ENCODE peak calls at places on chromosomes 5 and 9, in ten cellular contexts. One of them, this sample, is unnamed.

GRCh38 chr5:83368835-83369234 is 102.7 kb upstream of the VCAN start:
- DNase-seq in cardiac muscle cell: peak
- DNase-seq in dorsolateral prefrontal cortex: no peak
- DNase-seq in fibroblast of the conjunctiva: no peak
- DNase-seq in mesenteric fat pad: no peak
- DNase-seq in AG10803: peak
- DNase-seq in frontal cortex: no peak
- DNase-seq in cardiac fibroblast: peak
- DNase-seq in caudate nucleus: no peak
- DNase-seq in activated CD8-positive, alpha-beta memory T cell treated with anti-CD3 and anti-CD28 coated beads, Interleukin-2, amount 50 U/mL, for 48 hours: no peak
- DNase-seq in this sample: no peak

GRCh38 chr9:3963266-3964019 is 336.4 kb downstream of the GLIS3 start:
- DNase-seq in cardiac muscle cell: peak
- DNase-seq in dorsolateral prefrontal cortex: no peak
- DNase-seq in fibroblast of the conjunctiva: peak
- DNase-seq in mesenteric fat pad: no peak
- DNase-seq in AG10803: peak
- DNase-seq in frontal cortex: no peak
- DNase-seq in cardiac fibroblast: peak
- DNase-seq in caudate nucleus: no peak
- DNase-seq in activated CD8-positive, alpha-beta memory T cell treated with anti-CD3 and anti-CD28 coated beads, Interleukin-2, amount 50 U/mL, for 48 hours: no peak
- DNase-seq in this sample: no peak

GRCh38 chr5:96049398-96050272 is 88.0 kb upstream of the ELL2 start:
- DNase-seq in cardiac muscle cell: peak
- DNase-seq in dorsolateral prefrontal cortex: no peak
- DNase-seq in fibroblast of the conjunctiva: no peak
- DNase-seq in mesenteric fat pad: no peak
- DNase-seq in AG10803: peak
- DNase-seq in frontal cortex: no peak
- DNase-seq in cardiac fibroblast: peak
- DNase-seq in caudate nucleus: no peak
- DNase-seq in activated CD8-positive, alpha-beta memory T cell treated with anti-CD3 and anti-CD28 coated beads, Interleukin-2, amount 50 U/mL, for 48 hours: no peak
- DNase-seq in this sample: no peak

GRCh38 chr5:68518286-68518685 is 302.7 kb downstream of the PIK3R1 start:
- DNase-seq in cardiac muscle cell: no peak
- DNase-seq in dorsolateral prefrontal cortex: no peak
- DNase-seq in fibroblast of the conjunctiva: no peak
- DNase-seq in mesenteric fat pad: no peak
- DNase-seq in AG10803: no peak
- DNase-seq in frontal cortex: no peak
- DNase-seq in cardiac fibroblast: no peak
- DNase-seq in caudate nucleus: no peak
- DNase-seq in activated CD8-positive, alpha-beta memory T cell treated with anti-CD3 and anti-CD28 coated beads, Interleukin-2, amount 50 U/mL, for 48 hours: no peak
- DNase-seq in this sample: no peak

GRCh38 chr5:159912033-159912800 is 4.1 kb upstream of the ADRA1B start:
- DNase-seq in cardiac muscle cell: peak
- DNase-seq in dorsolateral prefrontal cortex: no peak
- DNase-seq in fibroblast of the conjunctiva: peak
- DNase-seq in mesenteric fat pad: no peak
- DNase-seq in AG10803: peak
- DNase-seq in frontal cortex: no peak
- DNase-seq in cardiac fibroblast: peak
- DNase-seq in caudate nucleus: no peak
- DNase-seq in activated CD8-positive, alpha-beta memory T cell treated with anti-CD3 and anti-CD28 coated beads, Interleukin-2, amount 50 U/mL, for 48 hours: no peak
- DNase-seq in this sample: no peak

GRCh38 chr9:101478906-101479305 is 43.3 kb upstream of the ALDOB start:
- DNase-seq in cardiac muscle cell: no peak
- DNase-seq in dorsolateral prefrontal cortex: no peak
- DNase-seq in fibroblast of the conjunctiva: no peak
- DNase-seq in mesenteric fat pad: no peak
- DNase-seq in AG10803: no peak
- DNase-seq in frontal cortex: no peak
- DNase-seq in cardiac fibroblast: no peak
- DNase-seq in caudate nucleus: no peak
- DNase-seq in activated CD8-positive, alpha-beta memory T cell treated with anti-CD3 and anti-CD28 coated beads, Interleukin-2, amount 50 U/mL, for 48 hours: no peak
- DNase-seq in this sample: no peak

GRCh38 chr5:24492231-24492630 is 152.5 kb downstream of the CDH10 start:
- DNase-seq in cardiac muscle cell: no peak
- DNase-seq in dorsolateral prefrontal cortex: no peak
- DNase-seq in fibroblast of the conjunctiva: no peak
- DNase-seq in mesenteric fat pad: no peak
- DNase-seq in AG10803: no peak
- DNase-seq in frontal cortex: no peak
- DNase-seq in cardiac fibroblast: no peak
- DNase-seq in caudate nucleus: no peak
- DNase-seq in activated CD8-positive, alpha-beta memory T cell treated with anti-CD3 and anti-CD28 coated beads, Interleukin-2, amount 50 U/mL, for 48 hours: no peak
- DNase-seq in this sample: no peak

GRCh38 chr9:12718482-12719026 is 25.4 kb downstream of the TYRP1 start:
- DNase-seq in cardiac muscle cell: peak
- DNase-seq in dorsolateral prefrontal cortex: peak
- DNase-seq in fibroblast of the conjunctiva: no peak
- DNase-seq in mesenteric fat pad: no peak
- DNase-seq in AG10803: peak
- DNase-seq in frontal cortex: no peak
- DNase-seq in cardiac fibroblast: peak
- DNase-seq in caudate nucleus: no peak
- DNase-seq in activated CD8-positive, alpha-beta memory T cell treated with anti-CD3 and anti-CD28 coated beads, Interleukin-2, amount 50 U/mL, for 48 hours: no peak
- DNase-seq in this sample: no peak

GRCh38 chr9:72480931-72481330 is 40.5 kb upstream of the TMC1 start:
- DNase-seq in cardiac muscle cell: peak
- DNase-seq in dorsolateral prefrontal cortex: no peak
- DNase-seq in fibroblast of the conjunctiva: no peak
- DNase-seq in mesenteric fat pad: no peak
- DNase-seq in AG10803: peak
- DNase-seq in frontal cortex: no peak
- DNase-seq in cardiac fibroblast: peak
- DNase-seq in caudate nucleus: no peak
- DNase-seq in activated CD8-positive, alpha-beta memory T cell treated with anti-CD3 and anti-CD28 coated beads, Interleukin-2, amount 50 U/mL, for 48 hours: no peak
- DNase-seq in this sample: no peak

GRCh38 chr5:80231243-80231642 is 24.6 kb downstream of the SERINC5 start:
- DNase-seq in cardiac muscle cell: no peak
- DNase-seq in dorsolateral prefrontal cortex: no peak
- DNase-seq in fibroblast of the conjunctiva: no peak
- DNase-seq in mesenteric fat pad: no peak
- DNase-seq in AG10803: peak
- DNase-seq in frontal cortex: no peak
- DNase-seq in cardiac fibroblast: peak
- DNase-seq in caudate nucleus: no peak
- DNase-seq in activated CD8-positive, alpha-beta memory T cell treated with anti-CD3 and anti-CD28 coated beads, Interleukin-2, amount 50 U/mL, for 48 hours: no peak
- DNase-seq in this sample: no peak

GRCh38 chr5:141817631-141818030 is 60.6 kb downstream of the PCDH1 start:
- DNase-seq in cardiac muscle cell: no peak
- DNase-seq in dorsolateral prefrontal cortex: no peak
- DNase-seq in fibroblast of the conjunctiva: no peak
- DNase-seq in mesenteric fat pad: no peak
- DNase-seq in AG10803: no peak
- DNase-seq in frontal cortex: no peak
- DNase-seq in cardiac fibroblast: no peak
- DNase-seq in caudate nucleus: no peak
- DNase-seq in activated CD8-positive, alpha-beta memory T cell treated with anti-CD3 and anti-CD28 coated beads, Interleukin-2, amount 50 U/mL, for 48 hours: no peak
- DNase-seq in this sample: no peak

GRCh38 chr9:133881671-133882381 is 110.3 kb downstream of the VAV2 start:
- DNase-seq in cardiac muscle cell: no peak
- DNase-seq in dorsolateral prefrontal cortex: no peak
- DNase-seq in fibroblast of the conjunctiva: no peak
- DNase-seq in mesenteric fat pad: no peak
- DNase-seq in AG10803: no peak
- DNase-seq in frontal cortex: no peak
- DNase-seq in cardiac fibroblast: no peak
- DNase-seq in caudate nucleus: no peak
- DNase-seq in activated CD8-positive, alpha-beta memory T cell treated with anti-CD3 and anti-CD28 coated beads, Interleukin-2, amount 50 U/mL, for 48 hours: no peak
- DNase-seq in this sample: no peak

GRCh38 chr5:138927979-138928378 is 52.8 kb upstream of the LRRTM2 start:
- DNase-seq in cardiac muscle cell: peak
- DNase-seq in dorsolateral prefrontal cortex: peak
- DNase-seq in fibroblast of the conjunctiva: no peak
- DNase-seq in mesenteric fat pad: no peak
- DNase-seq in AG10803: no peak
- DNase-seq in frontal cortex: peak
- DNase-seq in cardiac fibroblast: peak
- DNase-seq in caudate nucleus: peak
- DNase-seq in activated CD8-positive, alpha-beta memory T cell treated with anti-CD3 and anti-CD28 coated beads, Interleukin-2, amount 50 U/mL, for 48 hours: no peak
- DNase-seq in this sample: peak

GRCh38 chr5:45694255-45694834 is 1.8 kb downstream of the HCN1 start:
- DNase-seq in cardiac muscle cell: peak
- DNase-seq in dorsolateral prefrontal cortex: no peak
- DNase-seq in fibroblast of the conjunctiva: no peak
- DNase-seq in mesenteric fat pad: no peak
- DNase-seq in AG10803: no peak
- DNase-seq in frontal cortex: no peak
- DNase-seq in cardiac fibroblast: no peak
- DNase-seq in caudate nucleus: no peak
- DNase-seq in activated CD8-positive, alpha-beta memory T cell treated with anti-CD3 and anti-CD28 coated beads, Interleukin-2, amount 50 U/mL, for 48 hours: no peak
- DNase-seq in this sample: no peak

GRCh38 chr9:37034320-37034937 is 361 bp upstream of the PAX5 start:
- DNase-seq in cardiac muscle cell: no peak
- DNase-seq in dorsolateral prefrontal cortex: no peak
- DNase-seq in fibroblast of the conjunctiva: no peak
- DNase-seq in mesenteric fat pad: no peak
- DNase-seq in AG10803: no peak
- DNase-seq in frontal cortex: no peak
- DNase-seq in cardiac fibroblast: no peak
- DNase-seq in caudate nucleus: no peak
- DNase-seq in activated CD8-positive, alpha-beta memory T cell treated with anti-CD3 and anti-CD28 coated beads, Interleukin-2, amount 50 U/mL, for 48 hours: peak
- DNase-seq in this sample: no peak

GRCh38 chr5:171867786-171868185 is 82.2 kb downstream of the SMIM23 start:
- DNase-seq in cardiac muscle cell: no peak
- DNase-seq in dorsolateral prefrontal cortex: no peak
- DNase-seq in fibroblast of the conjunctiva: no peak
- DNase-seq in mesenteric fat pad: no peak
- DNase-seq in AG10803: peak
- DNase-seq in frontal cortex: no peak
- DNase-seq in cardiac fibroblast: no peak
- DNase-seq in caudate nucleus: no peak
- DNase-seq in activated CD8-positive, alpha-beta memory T cell treated with anti-CD3 and anti-CD28 coated beads, Interleukin-2, amount 50 U/mL, for 48 hours: no peak
- DNase-seq in this sample: no peak

GRCh38 chr5:172110921-172111873 is 76.8 kb downstream of the STK10 start:
- DNase-seq in cardiac muscle cell: peak
- DNase-seq in dorsolateral prefrontal cortex: no peak
- DNase-seq in fibroblast of the conjunctiva: no peak
- DNase-seq in mesenteric fat pad: no peak
- DNase-seq in AG10803: peak
- DNase-seq in frontal cortex: no peak
- DNase-seq in cardiac fibroblast: peak
- DNase-seq in caudate nucleus: no peak
- DNase-seq in activated CD8-positive, alpha-beta memory T cell treated with anti-CD3 and anti-CD28 coated beads, Interleukin-2, amount 50 U/mL, for 48 hours: peak
- DNase-seq in this sample: no peak

GRCh38 chr5:138464018-138464387 is 1.3 kb upstream of the EGR1 start:
- DNase-seq in cardiac muscle cell: peak
- DNase-seq in dorsolateral prefrontal cortex: peak
- DNase-seq in fibroblast of the conjunctiva: peak
- DNase-seq in mesenteric fat pad: peak
- DNase-seq in AG10803: peak
- DNase-seq in frontal cortex: peak
- DNase-seq in cardiac fibroblast: peak
- DNase-seq in caudate nucleus: peak
- DNase-seq in activated CD8-positive, alpha-beta memory T cell treated with anti-CD3 and anti-CD28 coated beads, Interleukin-2, amount 50 U/mL, for 48 hours: peak
- DNase-seq in this sample: peak